ENCODE peak calls at places on chromosome 11, in five cellular contexts. Q is nephron progenitor cell; E is activated CD4-positive, alpha-beta memory T cell treated with anti-CD3 and anti-CD28 coated beads, Interleukin-2, amount 10 ng/mL, durations not matched to agents 7 days and 5 days; F is tibial artery; G is NCI-H774. Y is an unnamed sample.

GRCh38 chr11:108825381-108825780 is 160.5 kb downstream of the DDX10 start:
- DNase-seq in Q (no peak), G (no peak), E (no peak), F (no peak), Y (no peak)

GRCh38 chr11:46918087-46918751 is at the start of gene LRP4:
- DNase-seq in Q (peak), F (no peak), E (peak), G (peak), Y (no peak)

GRCh38 chr11:16309226-16309625 is 47.1 kb downstream of the SOX6 start:
- DNase-seq in G (no peak), F (no peak), E (no peak), Q (no peak), Y (no peak)

GRCh38 chr11:112024178-112024777 is 930 bp upstream of the DLAT start:
- DNase-seq in E (no peak), Q (no peak), F (no peak), G (no peak), Y (no peak)

GRCh38 chr11:118290923-118291322 is 13.6 kb upstream of the CD3E start:
- DNase-seq in G (no peak), Q (no peak), F (no peak), E (peak), Y (no peak)

GRCh38 chr11:84687433-84687832 is 939.7 kb downstream of the DLG2 start:
- DNase-seq in E (no peak), G (no peak), Q (no peak), F (no peak), Y (no peak)

GRCh38 chr11:73151371-73151870 is 9.3 kb upstream of the FCHSD2 start:
- DNase-seq in F (peak), E (no peak), Q (no peak), G (no peak), Y (no peak)

GRCh38 chr11:133947298-133947905 is 9.4 kb downstream of the IGSF9B start:
- DNase-seq in Q (peak), G (no peak), F (peak), E (peak), Y (peak)

GRCh38 chr11:29125621-29126020 is 891.2 kb downstream of the KCNA4 start:
- DNase-seq in E (no peak), Q (no peak), F (no peak), G (no peak), Y (no peak)

GRCh38 chr11:8870461-8871282 is 40.3 kb upstream of the AKIP1 start:
- DNase-seq in E (peak), F (peak), Q (peak), G (no peak), Y (no peak)

GRCh38 chr11:123264431-123264780 is 69.4 kb upstream of the CLMP start:
- DNase-seq in Q (no peak), E (no peak), G (no peak), F (no peak), Y (no peak)

GRCh38 chr11:35485656-35486318 is 39.6 kb downstream of the PAMR1 start:
- DNase-seq in E (peak), Q (peak), F (peak), G (peak), Y (peak)

GRCh38 chr11:61773356-61773755 is 19.0 kb downstream of the TMEM258 start:
- DNase-seq in F (no peak), Q (peak), G (no peak), E (no peak), Y (no peak)

GRCh38 chr11:70397336-70397982 is 870 bp upstream of the CTTN start:
- DNase-seq in Q (peak), E (no peak), G (no peak), F (no peak), Y (no peak)